ENCODE peak calls at places on chromosomes 7 and 10, in seven cellular contexts. V is kidney epithelial cell, L is progenitor cell of endocrine pancreas, M is thoracic aorta, N is uterus, T is RWPE1, Y is B cell. G is an unnamed sample.

GRCh38 chr10:80468002-80468401 is 13.9 kb downstream of the TSPAN14 start:
- DNase-seq in V (no peak), L (no peak), M (no peak), N (peak; percentile 41), T (no peak), Y (no peak), G (no peak)

GRCh38 chr7:101035941-101036340 is 16.1 kb downstream of the MUC17 start:
- DNase-seq in V (no peak), L (no peak), M (no peak), N (no peak), T (no peak), Y (no peak), G (no peak)

GRCh38 chr7:16129431-16130126 is 291.8 kb downstream of the CRPPA start:
- DNase-seq in V (peak; percentile 32), L (no peak), M (no peak), N (no peak), T (peak; percentile 66), Y (no peak), G (peak; percentile 95)

GRCh38 chr7:40436761-40437160 is 302.0 kb downstream of the SUGCT start:
- DNase-seq in V (no peak), L (no peak), M (no peak), N (no peak), T (no peak), Y (no peak), G (no peak)

GRCh38 chr7:71604818-71605414 is 473.0 kb downstream of the GALNT17 start:
- DNase-seq in V (no peak), L (no peak), M (no peak), N (no peak), T (no peak), Y (no peak), G (no peak)

GRCh38 chr7:150716368-150716767 is at the start of gene GIMAP1:
- DNase-seq in V (no peak), L (no peak), M (no peak), N (no peak), T (no peak), Y (peak; percentile 39), G (no peak)

GRCh38 chr10:128050937-128051336 is 75.3 kb downstream of the MKI67 start:
- DNase-seq in V (no peak), L (no peak), M (no peak), N (peak; percentile 40), T (peak; percentile 63), Y (no peak), G (no peak)

GRCh38 chr10:95133016-95133752 is 60.9 kb upstream of the ACSM6 start:
- DNase-seq in V (peak; percentile 7), L (peak; percentile 56), M (peak; percentile 14), N (peak; percentile 25), T (peak; percentile 57), Y (peak; percentile 79), G (peak; percentile 56)

GRCh38 chr10:86757110-86757790 is 831 bp downstream of the BMPR1A start:
- DNase-seq in V (no peak), L (peak; percentile 34), M (no peak), N (peak; percentile 60), T (peak; percentile 41), Y (no peak), G (peak; percentile 47)

GRCh38 chr10:78362406-78363022 is 328.9 kb downstream of the RPS24 start:
- DNase-seq in V (no peak), L (no peak), M (no peak), N (no peak), T (no peak), Y (no peak), G (peak; percentile 40)

GRCh38 chr10:15072358-15072757 is 16.2 kb downstream of the ACBD7 start:
- DNase-seq in V (no peak), L (no peak), M (no peak), N (no peak), T (no peak), Y (no peak), G (no peak)

GRCh38 chr10:33352154-33352553 is 17.7 kb upstream of the NRP1 start:
- DNase-seq in V (no peak), L (no peak), M (no peak), N (no peak), T (peak; percentile 68), Y (no peak), G (no peak)

DNA sequence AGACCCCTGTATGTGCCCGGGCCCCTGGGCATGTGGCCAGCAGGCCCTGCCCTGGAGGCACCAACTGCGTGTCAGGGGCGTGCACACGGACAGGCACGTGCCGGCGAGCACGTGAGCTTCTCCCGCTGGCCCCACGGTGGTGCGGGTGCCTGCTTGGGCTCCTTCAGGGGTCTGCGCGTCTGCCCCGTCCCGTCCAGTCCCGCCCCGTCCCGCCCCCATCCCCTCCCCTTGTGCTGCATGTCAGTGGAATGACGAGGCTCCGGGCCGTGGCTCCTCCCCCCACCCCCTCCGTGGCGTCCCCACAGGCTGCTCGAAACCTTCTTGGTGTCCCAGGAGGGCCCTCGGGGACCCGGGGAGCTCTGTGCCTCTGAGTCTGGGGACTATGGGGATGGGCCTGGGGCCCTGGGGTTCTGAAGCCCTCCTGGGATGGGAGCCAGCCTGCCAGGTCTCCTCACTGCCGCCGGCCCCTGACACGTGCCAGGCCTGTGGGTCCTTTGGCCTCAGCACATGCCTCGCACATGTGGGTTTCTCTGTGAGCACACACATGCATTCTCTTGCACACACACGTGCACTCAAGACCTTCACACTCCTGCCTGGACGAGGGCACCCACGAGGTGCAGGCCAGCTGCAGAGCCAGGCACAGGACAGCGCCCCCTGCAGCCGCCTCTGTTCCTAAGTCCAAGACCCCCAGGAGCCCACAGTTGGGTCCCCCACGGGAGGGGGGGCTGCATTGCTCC is 27.5 kb upstream of the AMZ1 start:
- DNase-seq in V (no peak), L (no peak), M (no peak), N (no peak), T (no peak), Y (no peak), G (no peak)
- TF ChIP-seq CTCF in V (peak; percentile 50), L (peak; percentile 31), M (no peak), N (no peak), T (peak; percentile 30), Y (no peak), G (peak; percentile 41)

DNA sequence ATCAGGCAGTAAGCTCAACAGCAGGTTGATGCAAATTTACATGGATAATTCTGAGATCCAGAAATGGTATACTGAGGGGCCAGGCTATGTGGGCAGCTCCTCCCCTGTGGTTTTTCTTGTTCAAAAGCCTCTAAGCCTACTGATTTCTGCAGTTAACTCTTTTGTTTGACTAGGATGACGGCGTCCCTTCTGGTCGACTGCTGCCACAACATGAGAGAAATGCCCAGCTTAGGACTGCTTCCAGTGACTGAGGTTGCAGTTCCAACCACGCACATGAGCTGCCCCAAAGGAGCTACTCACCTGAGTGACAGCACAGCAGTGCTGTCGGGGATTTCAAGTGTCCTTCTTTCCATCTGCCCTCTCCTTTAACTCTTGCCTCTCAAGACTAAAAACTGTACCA is 973.0 kb upstream of the GHITM start:
- DNase-seq in V (no peak), L (no peak), M (no peak), N (no peak), T (no peak), Y (no peak), G (no peak)
- TF ChIP-seq CTCF in V (peak; percentile 37), L (peak; percentile 56), M (no peak), N (no peak), T (no peak), Y (no peak), G (peak; percentile 30)

GRCh38 chr10:110387983-110388681 is 83.4 kb upstream of the SMNDC1 start:
- DNase-seq in V (no peak), L (no peak), M (no peak), N (no peak), T (no peak), Y (no peak), G (no peak)

GRCh38 chr10:110387617-110387982 is 82.9 kb upstream of the SMNDC1 start:
- DNase-seq in V (no peak), L (no peak), M (no peak), N (no peak), T (no peak), Y (no peak), G (no peak)

GRCh38 chr10:110391541-110391940 is 86.8 kb upstream of the SMNDC1 start:
- DNase-seq in V (no peak), L (no peak), M (no peak), N (no peak), T (no peak), Y (no peak), G (no peak)

GRCh38 chr10:110389250-110389649 is 84.5 kb upstream of the SMNDC1 start:
- DNase-seq in V (no peak), L (no peak), M (no peak), N (no peak), T (no peak), Y (no peak), G (no peak)

DNA sequence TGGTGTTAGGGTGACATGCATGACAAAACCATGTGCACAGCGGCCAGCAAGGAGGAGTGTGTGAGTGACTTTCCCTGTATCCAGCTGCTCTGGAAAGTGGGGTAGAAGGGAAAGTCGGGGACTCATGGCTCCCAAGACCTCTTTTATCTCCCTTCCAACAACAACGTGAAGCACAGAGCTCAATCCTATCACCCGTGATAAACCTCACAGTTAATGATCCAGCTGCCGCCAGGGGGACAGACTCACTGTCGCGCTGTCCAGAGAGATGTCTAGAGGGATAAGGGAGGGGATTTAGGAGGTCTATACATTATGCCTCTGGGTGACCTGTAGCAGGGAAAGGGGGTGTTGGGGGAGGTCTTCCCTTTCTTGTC is 83.9 kb upstream of the SMNDC1 start:
- DNase-seq in V (no peak), L (no peak), M (no peak), N (no peak), T (no peak), Y (no peak), G (no peak)
- TF ChIP-seq CTCF in V (peak; percentile 17), L (peak; percentile 30), M (no peak), N (no peak), T (no peak), Y (no peak), G (no peak)

GRCh38 chr7:2560175-2560695 is 1.5 kb downstream of the IQCE start:
- DNase-seq in V (no peak), L (no peak), M (no peak), N (no peak), T (peak; percentile 4), Y (no peak), G (no peak)
- TF ChIP-seq CTCF in V (peak; percentile 11), L (peak; percentile 22), M (no peak), N (no peak), T (no peak), Y (no peak), G (no peak)

GRCh38 chr7:75878769-75879596 is at the start of gene RHBDD2:
- DNase-seq in V (peak; percentile 56), L (peak; percentile 93), M (peak; percentile 71), N (peak; percentile 97), T (peak; percentile 99), Y (peak; percentile 95), G (peak; percentile 76)
- TF ChIP-seq CTCF in V (no peak), L (no peak), M (no peak), N (no peak), T (no peak), Y (peak; percentile 11), G (no peak)

GRCh38 chr10:90865400-90865799 is 6.4 kb upstream of the RPP30 start:
- DNase-seq in V (no peak), L (no peak), M (no peak), N (no peak), T (no peak), Y (no peak), G (no peak)
- TF ChIP-seq CTCF in V (peak; percentile 42), L (peak; percentile 29), M (no peak), N (no peak), T (peak; percentile 26), Y (peak; percentile 25), G (peak; percentile 35)

GRCh38 chr7:44286182-44286617 is 39.2 kb downstream of the CAMK2B start:
- DNase-seq in V (no peak), L (peak; percentile 6), M (no peak), N (peak; percentile 8), T (no peak), Y (no peak), G (no peak)
- TF ChIP-seq CTCF in V (no peak), L (no peak), M (no peak), N (no peak), T (no peak), Y (no peak), G (no peak)